ENCODE peak calls at places on chromosome 11, in four cellular contexts. Q is psoas muscle, N is pancreas, O is IMR-90. R is an unnamed sample.

GRCh38 chr11:11252403-11252802 is 100.6 kb downstream of the CSNK2A3 start:
- DNase-seq in Q (no peak), N (no peak), O (no peak), R (no peak)

GRCh38 chr11:94997437-94997836 is 23.9 kb downstream of the KDM4D start:
- DNase-seq in Q (no peak), N (no peak), O (no peak), R (no peak)

GRCh38 chr11:86192858-86193257 is 51.7 kb upstream of the EED start:
- DNase-seq in Q (no peak), N (no peak), O (no peak), R (no peak)

GRCh38 chr11:121464352-121464946 is 11.7 kb upstream of the SORL1-AS1 start:
- DNase-seq in Q (peak; percentile 56), N (peak; percentile 18), O (peak; percentile 94), R (peak; percentile 70)

GRCh38 chr11:69530278-69531070 is 49.0 kb downstream of the LINC01488 start:
- DNase-seq in Q (no peak), N (no peak), O (no peak), R (peak; percentile 35)

GRCh38 chr11:103013426-103013825 is 57.9 kb upstream of the MMP13 start:
- DNase-seq in Q (no peak), N (no peak), O (peak; percentile 23), R (no peak)

GRCh38 chr11:10355257-10355661 is 50.4 kb downstream of the ADM start:
- DNase-seq in Q (no peak), N (no peak), O (no peak), R (no peak)

GRCh38 chr11:8767466-8768142 is 85.0 kb downstream of the RPL27A start:
- DNase-seq in Q (no peak), N (no peak), O (no peak), R (no peak)

GRCh38 chr11:3609416-3610265 is 32.2 kb downstream of the ART5 start:
- DNase-seq in Q (no peak), N (no peak), O (peak; percentile 37), R (no peak)

GRCh38 chr11:69115586-69116560 is 39.9 kb upstream of the SMIM38 start:
- DNase-seq in Q (peak; percentile 59), N (peak; percentile 75), O (no peak), R (peak; percentile 66)

GRCh38 chr11:29333993-29334780 is 682.6 kb downstream of the KCNA4 start:
- DNase-seq in Q (no peak), N (no peak), O (peak; percentile 88), R (no peak)

GRCh38 chr11:77106321-77106720 is 3.7 kb downstream of the OMP start:
- DNase-seq in Q (no peak), N (peak; percentile 50), O (no peak), R (no peak)

GRCh38 chr11:779120-779954 is 2.0 kb upstream of the GATD1 start:
- DNase-seq in Q (no peak), N (peak; percentile 7), O (no peak), R (no peak)

GRCh38 chr11:84408946-84409411 is 1122.8 kb upstream of the CCDC90B start:
- DNase-seq in Q (no peak), N (no peak), O (no peak), R (no peak)

GRCh38 chr11:19868871-19869270 is 156.2 kb downstream of the NAV2 start:
- DNase-seq in Q (no peak), N (no peak), O (peak; percentile 20), R (no peak)

GRCh38 chr11:118226294-118226693 is 1.5 kb upstream of the JAML start:
- DNase-seq in Q (no peak), N (no peak), O (no peak), R (no peak)

GRCh38 chr11:41379084-41379483 is 80.4 kb downstream of the LRRC4C start:
- DNase-seq in Q (no peak), N (no peak), O (no peak), R (no peak)

GRCh38 chr11:19628018-19628417 is 84.6 kb upstream of the NAV2 start:
- DNase-seq in Q (peak; percentile 88), N (peak; percentile 6), O (peak; percentile 59), R (peak; percentile 98)

GRCh38 chr11:123525511-123525918 is 95.4 kb downstream of the GRAMD1B start:
- DNase-seq in Q (no peak), N (no peak), O (no peak), R (no peak)
- H3K27ac ChIP-seq in Q (no peak overlapping the region), N (no peak overlapping the region), O (no peak overlapping the region), R (no peak overlapping the region)

GRCh38 chr11:97254790-97255189 is 865.0 kb downstream of the JRKL start:
- DNase-seq in Q (no peak), N (no peak), O (no peak), R (no peak)

GRCh38 chr11:97259434-97259833 is 869.6 kb downstream of the JRKL start:
- DNase-seq in Q (no peak), N (no peak), O (no peak), R (no peak)

GRCh38 chr11:97259884-97260283 is 870.1 kb downstream of the JRKL start:
- DNase-seq in Q (no peak), N (no peak), O (no peak), R (no peak)
- TF ChIP-seq CTCF in Q (no peak), N (no peak), O (no peak), R (no peak)

DNA sequence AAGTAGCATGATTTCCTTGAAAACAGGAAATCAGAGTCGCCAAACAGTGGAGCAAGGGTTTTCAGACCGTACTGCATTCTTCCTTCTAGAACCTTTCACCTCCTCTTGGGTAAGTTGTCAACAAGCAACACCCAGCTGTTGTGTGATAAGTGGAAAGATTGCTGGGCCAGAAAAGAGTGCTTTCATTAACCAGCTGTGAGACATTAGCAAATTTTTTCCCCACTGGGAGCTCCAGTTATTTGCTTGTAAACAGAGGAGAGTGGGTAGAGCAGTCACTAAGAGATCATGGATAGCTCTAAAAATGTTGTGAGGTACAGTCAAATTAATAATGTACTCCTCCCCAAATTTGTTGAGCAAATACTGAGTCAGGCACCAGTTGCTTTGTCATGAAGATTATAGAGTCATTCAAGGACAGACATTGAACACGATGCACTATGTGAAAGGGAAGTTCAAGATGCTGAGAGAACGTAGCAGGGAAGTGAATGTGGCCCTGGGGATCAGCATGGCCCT is 11.7 kb upstream of the MPEG1 start:
- DNase-seq in Q (no peak), N (no peak), O (no peak), R (no peak)
- H3K4me3 ChIP-seq in Q (no peak overlapping the region), N (no peak overlapping the region), O (no peak overlapping the region), R (no peak overlapping the region)

GRCh38 chr11:119319702-119320592 is 3.0 kb upstream of the MCAM start:
- DNase-seq in Q (no peak), N (no peak), O (no peak), R (no peak)

GRCh38 chr11:119318240-119319135 is 1.6 kb upstream of the MCAM start:
- DNase-seq in Q (no peak), N (no peak), O (peak; percentile 81), R (peak; percentile 79)

GRCh38 chr11:119317592-119318239 is 786 bp upstream of the MCAM start:
- DNase-seq in Q (no peak), N (no peak), O (no peak), R (no peak)

GRCh38 chr11:119320593-119321524 is 3.9 kb upstream of the MCAM start:
- DNase-seq in Q (peak; percentile 70), N (no peak), O (peak; percentile 65), R (peak; percentile 74)

DNA sequence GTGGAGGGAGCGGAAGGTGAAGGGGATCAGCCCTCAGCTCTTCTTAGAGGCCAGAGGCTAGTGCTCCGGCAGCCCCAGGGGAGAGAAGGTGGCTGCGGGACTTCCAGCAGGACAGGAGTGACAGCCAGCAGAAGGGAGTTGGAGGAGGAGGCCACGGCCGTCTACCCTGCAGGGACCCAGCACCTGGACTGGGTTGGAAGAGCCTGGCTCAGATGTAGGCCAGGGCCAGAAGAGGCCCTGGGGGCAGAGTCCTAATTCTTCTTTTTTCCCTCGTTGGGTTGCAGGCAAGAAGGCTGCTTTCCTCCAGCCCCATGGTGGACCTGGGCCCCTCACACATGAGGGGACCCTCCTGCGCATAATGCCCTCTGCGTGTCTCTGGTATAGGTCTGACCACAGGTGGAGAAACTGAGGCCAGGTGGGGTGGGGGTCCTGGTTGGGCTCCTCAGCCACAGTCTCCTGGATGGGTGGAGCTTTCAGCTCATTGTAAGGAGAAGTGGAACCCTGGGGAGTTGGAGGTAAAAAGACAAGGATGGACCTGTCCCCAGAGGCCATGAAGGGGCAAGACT is 2.3 kb upstream of the MCAM start:
- DNase-seq in Q (no peak), N (no peak), O (no peak), R (no peak)
- H3K27ac ChIP-seq in Q (peak overlapping the region; percentile 80), N (peak overlapping the region; percentile 23), O (peak overlapping the region; percentile 38), R (peak overlapping the region; percentile 96)

DNA sequence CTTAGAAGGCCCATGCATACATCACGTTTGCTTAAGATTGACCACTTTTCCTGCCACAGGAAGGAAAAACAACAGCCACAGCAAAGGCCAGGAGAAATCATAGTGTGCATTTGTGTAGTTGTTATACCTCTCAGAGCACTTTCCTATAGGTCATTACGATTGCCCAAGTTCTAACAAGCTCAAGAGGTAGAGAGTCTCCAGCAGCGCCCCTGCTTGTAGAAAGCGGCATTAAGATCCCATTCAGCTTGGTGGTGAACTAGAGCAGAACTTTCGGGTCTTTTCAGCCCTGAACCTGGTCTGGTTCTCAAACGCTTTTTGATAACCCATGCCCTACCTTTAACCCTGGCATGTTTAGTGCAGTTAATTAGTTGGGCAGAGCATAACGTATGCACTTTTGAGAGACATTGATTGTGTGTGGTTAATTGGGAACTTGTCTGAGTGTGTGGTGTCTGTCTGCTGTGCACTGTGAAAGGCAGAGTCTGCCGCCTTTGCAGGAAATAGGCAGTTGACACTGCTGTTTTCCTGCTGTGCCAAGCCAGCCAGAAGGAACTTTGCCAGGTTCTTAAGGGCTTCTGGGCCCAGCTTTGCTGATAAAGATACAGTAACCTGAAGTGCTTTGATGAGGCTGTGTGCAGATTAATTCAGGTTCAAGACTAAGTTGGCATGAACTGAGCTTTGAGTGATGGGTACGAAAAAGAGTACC is 109.9 kb upstream of the CLMP start:
- DNase-seq in Q (no peak), N (no peak), O (no peak), R (no peak)
- TF ChIP-seq CTCF in Q (no peak), N (no peak), O (no peak), R (no peak)